ENCODE peak calls at places on chromosomes 1 and 21, in eight cellular contexts. E is A673, S is right lobe of liver, Z is Calu3, I is fibroblast of pulmonary artery, A is PC-9, Q is cardiac muscle cell, G is WTC11. R is an unnamed sample.
A peak's percentile ranks its signal among the peaks of the same experiment; 100 is the strongest.

GRCh38 chr1:224731633-224732032 is 115.5 kb downstream of the CNIH3 start:
- DNase-seq in E (no peak), S (no peak), Z (no peak), I (no peak), A (no peak), Q (no peak), G (no peak), R (no peak)

GRCh38 chr1:245860681-245861552 is 646.2 kb downstream of the SMYD3 start:
- DNase-seq in E (no peak), S (no peak), Z (no peak), I (peak; percentile 88), A (no peak), Q (peak; percentile 95), G (no peak), R (no peak)

GRCh38 chr1:222974496-222974895 is 159.7 kb downstream of the DISP1 start:
- DNase-seq in E (no peak), S (no peak), Z (no peak), I (peak; percentile 86), A (no peak), Q (peak; percentile 90), G (no peak), R (no peak)

GRCh38 chr1:25484096-25484495 is 53.4 kb downstream of the MACO1 start:
- DNase-seq in E (no peak), S (peak; percentile 88), Z (no peak), I (no peak), A (no peak), Q (no peak), G (no peak), R (no peak)

GRCh38 chr1:3028531-3029282 is 7.4 kb downstream of the ACTRT2 start:
- DNase-seq in E (no peak), S (peak; percentile 38), Z (no peak), I (no peak), A (no peak), Q (no peak), G (no peak), R (no peak)

GRCh38 chr1:14149431-14149830 is 449.1 kb upstream of the KAZN start:
- DNase-seq in E (peak; percentile 33), S (no peak), Z (no peak), I (no peak), A (no peak), Q (no peak), G (no peak), R (no peak)

GRCh38 chr1:214902636-214903320 is 179.8 kb upstream of the KCNK2 start:
- DNase-seq in E (no peak), S (no peak), Z (no peak), I (peak; percentile 40), A (peak; percentile 57), Q (peak; percentile 35), G (no peak), R (no peak)

GRCh38 chr1:172895050-172895460 is 155.7 kb downstream of the TNFSF18 start:
- DNase-seq in E (no peak), S (no peak), Z (no peak), I (no peak), A (no peak), Q (no peak), G (no peak), R (no peak)

GRCh38 chr1:155897746-155898145 is 13.4 kb downstream of the RIT1 start:
- DNase-seq in E (peak; percentile 12), S (no peak), Z (no peak), I (no peak), A (no peak), Q (no peak), G (no peak), R (no peak)

GRCh38 chr1:201309420-201309819 is 26.1 kb downstream of the PKP1 start:
- DNase-seq in E (peak; percentile 85), S (peak; percentile 96), Z (peak; percentile 85), I (peak; percentile 32), A (peak; percentile 87), Q (peak; percentile 27), G (peak; percentile 78), R (peak; percentile 70)

GRCh38 chr1:96978867-96979266 is 257.3 kb downstream of the PTBP2 start:
- DNase-seq in E (no peak), S (no peak), Z (no peak), I (no peak), A (no peak), Q (no peak), G (no peak), R (no peak)

GRCh38 chr21:30243691-30244090 is 27.8 kb upstream of the CLDN8 start:
- DNase-seq in E (no peak), S (no peak), Z (no peak), I (no peak), A (peak; percentile 39), Q (no peak), G (no peak), R (no peak)

GRCh38 chr1:29269356-29269755 is 33.0 kb downstream of the PTPRU start:
- DNase-seq in E (no peak), S (no peak), Z (no peak), I (no peak), A (no peak), Q (no peak), G (no peak), R (no peak)

GRCh38 chr1:39061951-39062350 is 35.8 kb downstream of the NDUFS5 start:
- DNase-seq in E (no peak), S (no peak), Z (no peak), I (peak; percentile 43), A (no peak), Q (no peak), G (no peak), R (no peak)

GRCh38 chr1:162159515-162159914 is 90.0 kb downstream of the NOS1AP start:
- DNase-seq in E (peak; percentile 41), S (no peak), Z (peak; percentile 60), I (no peak), A (peak; percentile 65), Q (no peak), G (no peak), R (no peak)

GRCh38 chr1:192793983-192794767 is 14.7 kb upstream of the RGS2 start:
- DNase-seq in E (peak; percentile 14), S (no peak), Z (no peak), I (no peak), A (no peak), Q (no peak), G (no peak), R (no peak)

DNA sequence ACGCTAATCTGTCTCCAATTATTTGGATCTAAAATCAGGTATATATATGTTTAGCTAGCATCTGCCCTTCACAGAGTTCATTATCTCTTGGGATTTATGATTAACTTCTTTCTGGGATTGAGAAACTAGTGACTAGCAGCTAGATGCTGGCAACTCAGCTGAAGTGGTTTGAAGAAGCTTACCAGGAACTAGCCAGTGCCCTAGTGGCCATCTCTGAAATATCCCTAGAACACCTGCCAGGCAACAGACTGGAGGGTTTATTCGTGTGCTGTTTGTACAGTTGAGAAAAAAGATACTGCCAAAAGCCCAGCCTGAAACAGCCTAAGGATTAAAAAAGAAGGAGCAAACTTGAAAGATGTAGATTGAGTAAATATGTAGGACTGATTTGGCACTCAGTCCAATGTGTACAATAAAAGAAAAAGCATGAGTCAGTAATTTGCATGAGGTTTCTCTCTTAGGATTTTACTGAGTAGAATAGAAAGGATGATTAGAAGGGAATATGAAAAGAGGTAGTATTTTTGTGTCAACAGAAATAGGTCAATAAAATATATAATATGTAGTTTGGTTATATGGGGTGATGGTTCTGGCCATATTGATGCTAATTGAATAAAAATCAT is 1144.6 kb upstream of the ADGRL2 start:
- DNase-seq in E (peak; percentile 8), S (peak; percentile 79), Z (peak; percentile 49), I (peak; percentile 15), A (no peak), Q (no peak), G (peak; percentile 25), R (no peak)
- TF ChIP-seq CTCF in E (peak; percentile 26), S (peak; percentile 50), Z (peak; percentile 56), I (peak; percentile 42), A (peak; percentile 46), Q (no peak), G (peak; percentile 27), R (peak; percentile 63)

DNA sequence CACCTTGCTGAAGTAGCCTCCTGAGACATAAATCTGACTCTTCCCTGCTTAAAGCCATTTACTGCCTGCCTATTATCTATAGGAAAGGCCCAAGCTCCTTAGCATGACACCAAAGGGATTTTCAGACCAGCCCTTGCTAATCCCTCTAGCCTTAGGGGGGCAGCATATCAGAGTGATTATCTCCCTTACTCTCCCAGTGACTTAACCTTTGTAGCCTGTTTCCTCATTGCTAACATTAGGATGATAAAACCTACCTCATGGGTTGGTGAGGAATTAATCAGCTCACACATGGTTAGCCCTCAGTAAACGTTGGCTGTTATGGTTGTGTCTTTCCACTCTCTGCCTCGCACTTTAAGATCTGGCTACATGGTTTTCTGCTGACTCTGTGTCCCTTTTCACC is 70.1 kb downstream of the ROR1 start:
- DNase-seq in E (no peak), S (no peak), Z (no peak), I (no peak), A (peak; percentile 42), Q (no peak), G (no peak), R (no peak)
- TF ChIP-seq CTCF in E (peak; percentile 18), S (no peak), Z (no peak), I (no peak), A (no peak), Q (no peak), G (no peak), R (no peak)

DNA sequence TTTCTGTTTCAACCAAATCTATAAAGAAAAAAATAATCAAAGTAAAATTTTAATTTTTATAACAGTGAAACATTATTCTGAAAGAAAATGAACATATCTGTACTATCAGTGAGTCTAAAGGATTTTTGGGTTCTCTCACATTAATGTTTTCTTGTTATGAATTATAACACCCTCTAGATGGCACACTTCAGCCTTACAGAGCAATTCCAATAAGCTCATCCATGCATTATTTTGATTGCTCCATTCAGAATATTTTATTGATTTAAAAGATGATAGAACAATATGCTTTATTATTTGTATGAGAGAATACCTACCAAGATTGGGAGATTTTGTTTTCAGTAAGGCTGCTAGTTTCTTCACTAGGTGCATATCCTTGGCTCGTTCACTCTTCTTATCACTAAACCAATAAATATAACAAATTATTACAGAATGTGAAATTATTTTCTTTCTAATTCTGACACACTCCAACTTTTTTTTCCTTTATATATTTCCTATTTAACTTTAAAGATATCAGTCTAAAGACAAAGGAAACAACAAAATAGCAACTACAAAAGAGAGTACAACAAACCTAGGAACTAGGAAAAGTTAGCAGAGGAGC is 82.4 kb downstream of the RAB3GAP2 start:
- DNase-seq in E (peak; percentile 53), S (no peak), Z (no peak), I (peak; percentile 59), A (no peak), Q (peak; percentile 47), G (no peak), R (no peak)
- TF ChIP-seq CTCF in E (peak; percentile 64), S (peak; percentile 56), Z (peak; percentile 12), I (peak; percentile 53), A (peak; percentile 69), Q (peak; percentile 49), G (no peak), R (peak; percentile 41)

GRCh38 chr1:30339866-30340265 is 383.5 kb downstream of the MATN1 start:
- DNase-seq in E (no peak), S (no peak), Z (no peak), I (no peak), A (no peak), Q (no peak), G (no peak), R (no peak)

GRCh38 chr1:30338765-30339164 is 384.6 kb downstream of the MATN1 start:
- DNase-seq in E (no peak), S (no peak), Z (no peak), I (no peak), A (no peak), Q (no peak), G (no peak), R (no peak)

GRCh38 chr1:30343562-30343961 is 379.8 kb downstream of the MATN1 start:
- DNase-seq in E (no peak), S (no peak), Z (no peak), I (no peak), A (no peak), Q (no peak), G (no peak), R (no peak)

GRCh38 chr1:30342535-30343141 is 380.7 kb downstream of the MATN1 start:
- DNase-seq in E (no peak), S (peak; percentile 33), Z (no peak), I (no peak), A (no peak), Q (no peak), G (peak; percentile 40), R (no peak)

GRCh38 chr1:30340934-30341333 is 382.5 kb downstream of the MATN1 start:
- DNase-seq in E (peak; percentile 55), S (no peak), Z (no peak), I (no peak), A (no peak), Q (no peak), G (no peak), R (no peak)
- TF ChIP-seq CTCF in E (peak; percentile 66), S (no peak), Z (no peak), I (no peak), A (no peak), Q (no peak), G (no peak), R (no peak)